ENCODE peak calls at places on chromosomes 6 and 20, in ten cellular contexts. H, X, J, B, Q, F, G, C, S and W are unnamed samples.

GRCh38 chr6:106360410-106360988 is at the start of gene CRYBG1:
- DNase-seq in J (peak), C (peak), G (peak), F (peak), H (peak), B (no peak), S (peak), Q (peak), X (peak), W (peak)

GRCh38 chr6:26563488-26563887 is 25.3 kb downstream of the HMGN4 start:
- DNase-seq in C (no peak), S (no peak), X (no peak), Q (no peak), G (no peak), H (no peak), J (no peak), F (no peak), B (no peak), W (no peak)

GRCh38 chr6:36245572-36246031 is 24.3 kb upstream of the PNPLA1 start:
- DNase-seq in Q (no peak), H (no peak), F (no peak), B (no peak), J (peak), X (no peak), S (no peak), C (peak), G (no peak), W (no peak)

GRCh38 chr6:113082691-113083090 is 735.6 kb downstream of the RFPL4B start:
- DNase-seq in S (no peak), J (no peak), C (no peak), F (no peak), B (no peak), Q (no peak), H (peak), X (peak), G (no peak), W (no peak)

GRCh38 chr6:134938896-134939295 is 11.0 kb downstream of the ALDH8A1 start:
- DNase-seq in J (peak), Q (peak), G (no peak), S (peak), H (no peak), F (no peak), X (no peak), C (no peak), B (no peak), W (no peak)

GRCh38 chr6:29679962-29680361 is 990 bp downstream of the ZFP57 start:
- DNase-seq in Q (no peak), B (no peak), C (no peak), X (no peak), J (no peak), G (no peak), S (no peak), F (no peak), H (no peak), W (no peak)

GRCh38 chr20:37395921-37396519 is 50.1 kb downstream of the SRC start:
- DNase-seq in S (no peak), J (no peak), B (no peak), Q (no peak), F (no peak), H (no peak), C (no peak), X (no peak), G (peak), W (no peak)

GRCh38 chr20:44683263-44684046 is 31.7 kb upstream of the CCN5 start:
- DNase-seq in H (peak), G (no peak), F (peak), S (peak), B (no peak), C (peak), X (peak), Q (peak), J (peak), W (peak)

GRCh38 chr6:88556663-88557062 is 390.5 kb upstream of the CNR1 start:
- DNase-seq in G (no peak), H (no peak), J (no peak), Q (no peak), C (no peak), F (no peak), S (no peak), B (no peak), X (no peak), W (no peak)

GRCh38 chr20:17621229-17621968 is 51.5 kb downstream of the DSTN start:
- DNase-seq in Q (no peak), B (no peak), H (no peak), F (no peak), S (no peak), X (no peak), J (no peak), G (peak), C (no peak), W (no peak)

GRCh38 chr6:159217595-159218275 is 48.5 kb downstream of the FNDC1 start:
- DNase-seq in H (peak), S (peak), X (peak), G (no peak), Q (no peak), F (peak), B (no peak), J (peak), C (peak), W (peak)

GRCh38 chr6:109644131-109644530 is 46.9 kb downstream of the AK9 start:
- DNase-seq in S (no peak), C (no peak), X (no peak), B (no peak), H (peak), Q (no peak), G (no peak), F (no peak), J (no peak), W (peak)

GRCh38 chr6:79335133-79335674 is 100.7 kb upstream of the HMGN3 start:
- DNase-seq in J (no peak), S (no peak), H (peak), C (no peak), Q (no peak), G (no peak), B (no peak), X (peak), F (no peak), W (no peak)

GRCh38 chr6:141677598-141678211 is 455.0 kb upstream of the GJE1 start:
- DNase-seq in X (peak), F (no peak), S (no peak), B (no peak), Q (no peak), H (peak), G (no peak), C (no peak), J (peak), W (no peak)

GRCh38 chr6:116268589-116269293 is 11.0 kb downstream of the TSPYL1 start:
- DNase-seq in G (no peak), H (peak), Q (no peak), X (peak), C (peak), S (no peak), F (no peak), B (no peak), J (peak), W (peak)

GRCh38 chr6:163415620-163416379 is 1.3 kb downstream of the QKI start:
- DNase-seq in H (peak), Q (peak), C (peak), F (no peak), G (peak), S (peak), J (peak), X (peak), B (no peak), W (no peak)

GRCh38 chr6:4965506-4966389 is 38.1 kb downstream of the RPP40 start:
- DNase-seq in B (no peak), X (no peak), Q (no peak), J (no peak), F (no peak), H (no peak), G (no peak), C (no peak), S (no peak), W (no peak)

GRCh38 chr6:156699017-156699421 is 78.2 kb upstream of the ARID1B start:
- DNase-seq in H (peak), B (no peak), S (no peak), G (no peak), Q (no peak), J (no peak), X (peak), C (no peak), F (no peak), W (peak)

GRCh38 chr6:21455071-21455470 is 138.5 kb upstream of the SOX4 start:
- DNase-seq in X (no peak), Q (no peak), H (peak), C (no peak), S (no peak), J (no peak), F (no peak), G (no peak), B (no peak), W (no peak)

GRCh38 chr6:81451787-81452186 is 300.7 kb downstream of the TENT5A start:
- DNase-seq in H (peak), S (no peak), X (peak), B (no peak), Q (no peak), J (peak), C (no peak), F (no peak), G (no peak), W (peak)

GRCh38 chr20:61912665-61913422 is 152.8 kb downstream of the TAF4 start:
- DNase-seq in S (no peak), F (no peak), Q (no peak), G (peak), J (no peak), H (no peak), X (no peak), C (no peak), B (no peak), W (no peak)

GRCh38 chr6:44439270-44440045 is 52.0 kb downstream of the CDC5L start:
- DNase-seq in G (no peak), S (no peak), H (peak), C (no peak), F (no peak), J (no peak), Q (no peak), X (peak), B (no peak), W (no peak)

GRCh38 chr20:56247954-56248782 is at the start of gene MC3R:
- DNase-seq in B (no peak), J (peak), H (peak), G (no peak), F (peak), X (peak), Q (peak), S (peak), C (peak), W (peak)

GRCh38 chr20:52722926-52723325 is 249.2 kb upstream of the TSHZ2 start:
- DNase-seq in X (no peak), Q (no peak), J (no peak), F (no peak), H (no peak), G (no peak), S (no peak), C (no peak), B (no peak), W (no peak)

GRCh38 chr6:147390909-147391536 is 117.5 kb upstream of the SAMD5 start:
- DNase-seq in H (peak), S (no peak), Q (no peak), G (no peak), X (peak), J (no peak), C (no peak), B (no peak), F (no peak), W (no peak)

GRCh38 chr6:47247227-47247797 is 62.4 kb downstream of the TNFRSF21 start:
- DNase-seq in H (peak), C (peak), Q (no peak), J (no peak), F (no peak), B (no peak), X (peak), G (no peak), S (no peak), W (no peak)

GRCh38 chr6:53070808-53071207 is 5.6 kb downstream of the FBXO9 start:
- DNase-seq in Q (no peak), J (peak), F (no peak), S (no peak), B (no peak), H (peak), G (no peak), C (no peak), X (no peak), W (no peak)

GRCh38 chr6:106163446-106163965 is 77.4 kb downstream of the PRDM1 start:
- DNase-seq in H (peak), C (peak), G (no peak), Q (peak), F (no peak), S (peak), J (peak), X (peak), B (peak), W (no peak)